ENCODE peak calls at places on chromosomes 16 and 17, in ten cellular contexts. S is tibial nerve, Q is right lobe of liver, T is ascending aorta, U is tibial artery, W is left lung, F is colonic mucosa, A is lung, L is uterus, K is ovary. O is an unnamed sample.
A peak's percentile ranks its signal among the peaks of the same experiment; 100 is the strongest.

GRCh38 chr17:34341916-34342315 is 14.4 kb upstream of the CCL13 start:
- DNase-seq in S (no peak), Q (no peak), T (no peak), U (no peak), W (no peak), F (no peak), A (no peak), L (no peak), K (no peak), O (no peak)

GRCh38 chr17:19780846-19781245 is 32.7 kb upstream of the ALDH3A1 start:
- DNase-seq in S (no peak), Q (no peak), T (no peak), U (peak; percentile 38), W (no peak), F (no peak), A (no peak), L (no peak), K (no peak), O (no peak)

GRCh38 chr17:28547623-28548416 is 4.6 kb downstream of the UNC119 start:
- DNase-seq in S (peak; percentile 53), Q (peak; percentile 79), T (peak; percentile 83), U (peak; percentile 78), W (peak; percentile 91), F (peak; percentile 91), A (peak; percentile 82), L (peak; percentile 64), K (peak; percentile 80), O (no peak)

GRCh38 chr16:8569650-8570338 is 20.5 kb downstream of the TMEM114 start:
- DNase-seq in S (no peak), Q (no peak), T (no peak), U (no peak), W (no peak), F (no peak), A (no peak), L (no peak), K (no peak), O (no peak)

GRCh38 chr16:71311553-71312158 is 22.5 kb upstream of the CMTR2 start:
- DNase-seq in S (no peak), Q (no peak), T (no peak), U (no peak), W (no peak), F (no peak), A (no peak), L (no peak), K (no peak), O (no peak)

GRCh38 chr17:65415991-65416390 is 145.5 kb downstream of the AXIN2 start:
- DNase-seq in S (no peak), Q (no peak), T (no peak), U (no peak), W (no peak), F (peak; percentile 69), A (no peak), L (no peak), K (no peak), O (no peak)

GRCh38 chr17:35895602-35896001 is 15.4 kb upstream of the CCL5 start:
- DNase-seq in S (no peak), Q (no peak), T (no peak), U (no peak), W (no peak), F (no peak), A (no peak), L (no peak), K (no peak), O (no peak)

GRCh38 chr17:2482218-2482617 is 29.5 kb downstream of the METTL16 start:
- DNase-seq in S (no peak), Q (no peak), T (no peak), U (no peak), W (no peak), F (no peak), A (no peak), L (no peak), K (no peak), O (no peak)

GRCh38 chr16:76387994-76388393 is 110.8 kb downstream of the CNTNAP4 start:
- DNase-seq in S (no peak), Q (no peak), T (no peak), U (no peak), W (no peak), F (no peak), A (no peak), L (no peak), K (no peak), O (no peak)

GRCh38 chr16:75943705-75944514 is 217.6 kb upstream of the CPHXL start:
- DNase-seq in S (no peak), Q (no peak), T (no peak), U (no peak), W (no peak), F (no peak), A (no peak), L (no peak), K (no peak), O (no peak)

GRCh38 chr16:51527349-51527748 is 376.3 kb upstream of the SALL1 start:
- DNase-seq in S (no peak), Q (no peak), T (no peak), U (no peak), W (no peak), F (no peak), A (no peak), L (no peak), K (no peak), O (no peak)

GRCh38 chr17:68096111-68096510 is 60.6 kb downstream of the KPNA2 start:
- DNase-seq in S (no peak), Q (no peak), T (no peak), U (no peak), W (no peak), F (no peak), A (no peak), L (no peak), K (no peak), O (no peak)

GRCh38 chr16:81558077-81558443 is 113.5 kb downstream of the CMIP start:
- DNase-seq in S (no peak), Q (no peak), T (no peak), U (no peak), W (no peak), F (no peak), A (no peak), L (no peak), K (no peak), O (no peak)

GRCh38 chr16:81555660-81556059 is 111.1 kb downstream of the CMIP start:
- DNase-seq in S (no peak), Q (no peak), T (no peak), U (no peak), W (no peak), F (no peak), A (no peak), L (no peak), K (no peak), O (no peak)

GRCh38 chr16:81554993-81555392 is 110.4 kb downstream of the CMIP start:
- DNase-seq in S (no peak), Q (no peak), T (no peak), U (no peak), W (no peak), F (no peak), A (no peak), L (no peak), K (no peak), O (no peak)

GRCh38 chr16:81558444-81559175 is 114.0 kb downstream of the CMIP start:
- DNase-seq in S (no peak), Q (no peak), T (no peak), U (no peak), W (peak; percentile 86), F (peak; percentile 93), A (peak; percentile 76), L (no peak), K (no peak), O (no peak)

DNA sequence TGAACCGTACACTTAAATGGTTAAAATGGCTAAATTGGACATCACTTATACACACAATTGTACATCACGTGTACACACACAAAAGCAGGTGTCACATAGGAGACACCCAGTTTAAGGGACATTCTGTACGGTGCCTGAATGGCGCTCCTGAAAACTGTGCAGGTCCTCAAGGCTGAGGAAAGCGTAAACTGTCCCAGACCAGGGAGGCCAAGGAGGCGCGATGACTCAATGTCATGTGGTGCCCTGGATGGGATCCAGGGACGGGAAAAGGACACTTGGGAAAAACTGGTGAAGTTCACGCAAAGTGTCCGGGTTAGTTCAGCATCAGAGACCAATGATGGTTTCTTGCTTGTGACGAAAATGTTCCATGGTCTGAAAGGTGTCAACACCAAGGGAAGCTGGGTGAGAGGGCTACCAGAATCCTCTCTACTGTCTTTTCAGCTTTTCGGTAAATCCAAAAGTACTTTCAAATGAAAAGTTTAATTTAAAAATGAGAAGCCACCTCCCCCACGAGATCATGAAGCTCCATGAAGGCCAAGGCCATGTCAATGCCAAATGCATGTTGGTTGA is 112.2 kb downstream of the CMIP start:
- DNase-seq in S (no peak), Q (no peak), T (no peak), U (no peak), W (no peak), F (no peak), A (no peak), L (no peak), K (no peak), O (no peak)
- H3K27me3 ChIP-seq in S (no peaks in the 10 kb centered on the region), Q (no peaks in the 10 kb centered on the region), T (no peaks in the 10 kb centered on the region), U (no peaks in the 10 kb centered on the region), W (no peaks in the 10 kb centered on the region), F (no peaks in the 10 kb centered on the region), A (no peaks in the 10 kb centered on the region), L (no peaks in the 10 kb centered on the region), K (no peaks in the 10 kb centered on the region), O (no peaks in the 10 kb centered on the region)

DNA sequence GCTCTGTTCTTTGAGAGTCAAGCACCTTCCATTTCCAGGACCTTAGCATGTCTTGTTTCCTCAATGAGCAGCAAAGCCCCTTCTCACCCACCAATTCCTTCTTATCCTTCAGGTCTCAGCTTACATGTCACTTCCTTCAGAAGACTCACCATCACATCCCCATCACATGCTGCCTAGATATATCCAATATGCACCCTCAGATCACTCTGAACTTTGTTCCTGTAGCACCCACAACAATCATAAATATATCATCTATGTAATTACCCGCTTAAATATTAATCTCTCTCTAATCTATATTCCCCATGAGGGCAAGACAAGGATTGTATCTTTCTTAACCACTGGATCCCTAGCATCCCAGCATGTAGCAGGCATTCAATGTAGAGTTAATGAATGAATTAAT is 30.4 kb downstream of the KANSL1 start:
- DNase-seq in S (no peak), Q (no peak), T (no peak), U (no peak), W (no peak), F (no peak), A (no peak), L (no peak), K (no peak), O (no peak)
- H3K4me1 ChIP-seq in S (peaks cover 56% of the 10 kb centered on the region), Q (no peaks in the 10 kb centered on the region), T (peaks cover 55% of the 10 kb centered on the region), U (peaks cover 94% of the 10 kb centered on the region), W (peaks cover 93% of the 10 kb centered on the region), F (peaks cover 20% of the 10 kb centered on the region), A (peaks cover 14% of the 10 kb centered on the region), L (no peaks in the 10 kb centered on the region), K (peaks cover 27% of the 10 kb centered on the region), O (peaks cover 89% of the 10 kb centered on the region)

GRCh38 chr16:57755061-57755684 is 19.6 kb downstream of the KATNB1 start:
- DNase-seq in S (no peak), Q (peak; percentile 18), T (no peak), U (no peak), W (peak; percentile 65), F (no peak), A (no peak), L (no peak), K (no peak), O (no peak)
- TF ChIP-seq CTCF in S (no peak), Q (no peak), T (no peak), U (no peak), W (no peak), F (no peak), A (no peak), L (no peak), K (no peak), O (no peak)

DNA sequence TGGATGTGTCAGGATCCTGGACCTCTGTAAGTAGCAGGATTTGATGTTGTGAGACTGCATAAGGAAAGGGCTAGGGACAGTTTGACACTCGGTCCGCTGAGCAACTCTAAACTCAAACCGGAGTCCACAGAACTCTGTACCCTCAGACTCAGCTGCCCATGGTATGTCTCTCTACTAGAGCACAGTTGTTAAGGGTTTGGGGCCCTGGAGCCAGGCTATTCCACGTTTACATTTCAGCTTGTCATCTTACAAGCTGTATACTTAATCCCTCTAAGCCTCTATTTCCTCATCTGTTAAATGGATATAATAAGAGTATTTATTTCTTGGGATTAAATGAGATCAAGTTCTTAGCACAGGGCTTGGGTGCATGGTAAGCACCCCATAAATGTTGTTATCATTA is 27.9 kb downstream of the HOXB1 start:
- DNase-seq in S (no peak), Q (no peak), T (no peak), U (no peak), W (no peak), F (no peak), A (no peak), L (no peak), K (no peak), O (no peak)
- H3K27me3 ChIP-seq in S (no peaks in the 10 kb centered on the region), Q (no peaks in the 10 kb centered on the region), T (no peaks in the 10 kb centered on the region), U (peaks cover 23% of the 10 kb centered on the region), W (peaks cover 2% of the 10 kb centered on the region), F (no peaks in the 10 kb centered on the region), A (peaks cover 3% of the 10 kb centered on the region), L (no peaks in the 10 kb centered on the region), K (no peaks in the 10 kb centered on the region), O (peaks cover 4% of the 10 kb centered on the region)

O was measured in esophagus squamous epithelium.